ENCODE peak calls at places on chromosome 3, in eight cellular contexts. A is stimulated activated CD8-positive, alpha-beta memory T cell treated with anti-CD3 and anti-CD28 coated beads, Interleukin-2, amount 100 ng/mL, for 48 hours; V is nephron progenitor cell; E is NCI-H524; R is activated naive CD8-positive, alpha-beta T cell treated with anti-CD3 and anti-CD28 coated beads, Interleukin-2, amount 50 U/mL, for 24 hours; Q is brain microvascular endothelial cell; B is SHP77 treated with DMSO at 0.1 percent for 48 hours; F is esophagus squamous epithelium. S is an unnamed sample.
A peak's percentile ranks its signal among the peaks of the same experiment; 100 is the strongest.

GRCh38 chr3:179415377-179415776 is 35.9 kb downstream of the GNB4 start:
- DNase-seq in A (no peak), V (no peak), E (no peak), R (no peak), Q (no peak), B (no peak), F (no peak), S (no peak)

GRCh38 chr3:15099364-15100098 is 583 bp upstream of the RBSN start:
- DNase-seq in A (no peak), V (no peak), E (no peak), R (no peak), Q (no peak), B (no peak), F (no peak), S (no peak)

GRCh38 chr3:194537732-194538247 is 51.0 kb upstream of the ATP13A3 start:
- DNase-seq in A (no peak), V (no peak), E (no peak), R (no peak), Q (peak; percentile 67), B (no peak), F (no peak), S (peak; percentile 32)

GRCh38 chr3:12986986-12987385 is 86.2 kb downstream of the IQSEC1 start:
- DNase-seq in A (no peak), V (peak; percentile 53), E (peak; percentile 45), R (no peak), Q (no peak), B (peak; percentile 6), F (no peak), S (no peak)

GRCh38 chr3:73192036-73192738 is 130.7 kb downstream of the EBLN2 start:
- DNase-seq in A (no peak), V (no peak), E (peak; percentile 12), R (no peak), Q (no peak), B (peak; percentile 13), F (no peak), S (no peak)

GRCh38 chr3:54550216-54550977 is 377.5 kb downstream of the LRTM1 start:
- DNase-seq in A (no peak), V (no peak), E (no peak), R (no peak), Q (no peak), B (no peak), F (no peak), S (no peak)

GRCh38 chr3:130276203-130276803 is 69.2 kb upstream of the COL6A5 start:
- DNase-seq in A (no peak), V (peak; percentile 30), E (no peak), R (peak; percentile 4), Q (peak; percentile 59), B (no peak), F (no peak), S (peak; percentile 20)

GRCh38 chr3:158849747-158850146 is 47.9 kb downstream of the MFSD1 start:
- DNase-seq in A (no peak), V (no peak), E (no peak), R (no peak), Q (no peak), B (no peak), F (no peak), S (no peak)

GRCh38 chr3:22671848-22672247 is 531.3 kb upstream of the UBE2E2 start:
- DNase-seq in A (no peak), V (no peak), E (no peak), R (no peak), Q (no peak), B (no peak), F (no peak), S (no peak)

GRCh38 chr3:172074578-172074977 is 35.2 kb downstream of the FNDC3B start:
- DNase-seq in A (no peak), V (no peak), E (no peak), R (no peak), Q (no peak), B (no peak), F (no peak), S (peak; percentile 14)

GRCh38 chr3:95134693-95135375 is 1072.0 kb downstream of the NSUN3 start:
- DNase-seq in A (no peak), V (no peak), E (no peak), R (no peak), Q (no peak), B (no peak), F (no peak), S (no peak)

GRCh38 chr3:31275038-31275562 is 257.6 kb upstream of the STT3B start:
- DNase-seq in A (no peak), V (no peak), E (no peak), R (no peak), Q (peak; percentile 63), B (no peak), F (no peak), S (no peak)

GRCh38 chr3:16151109-16151508 is 23.4 kb upstream of the GALNT15 start:
- DNase-seq in A (no peak), V (no peak), E (no peak), R (no peak), Q (peak; percentile 91), B (no peak), F (no peak), S (peak; percentile 25)

GRCh38 chr3:50495609-50496423 is 7.6 kb downstream of the CACNA2D2 start:
- DNase-seq in A (no peak), V (no peak), E (no peak), R (no peak), Q (no peak), B (no peak), F (no peak), S (no peak)

GRCh38 chr3:72237679-72238320 is 452.9 kb upstream of the PROK2 start:
- DNase-seq in A (no peak), V (no peak), E (no peak), R (no peak), Q (no peak), B (no peak), F (no peak), S (no peak)

GRCh38 chr3:122533931-122534334 is 19.2 kb upstream of the KPNA1 start:
- DNase-seq in A (no peak), V (no peak), E (no peak), R (peak; percentile 30), Q (peak; percentile 79), B (no peak), F (no peak), S (no peak)

GRCh38 chr3:179410317-179410716 is 41.0 kb downstream of the GNB4 start:
- DNase-seq in A (no peak), V (no peak), E (no peak), R (no peak), Q (peak; percentile 25), B (no peak), F (no peak), S (no peak)

GRCh38 chr3:149003653-149004305 is 12.4 kb downstream of the GYG1 start:
- DNase-seq in A (no peak), V (no peak), E (no peak), R (no peak), Q (no peak), B (peak; percentile 43), F (no peak), S (no peak)

GRCh38 chr3:60178931-60179653 is 1072.2 kb downstream of the FHIT start:
- DNase-seq in A (no peak), V (no peak), E (no peak), R (no peak), Q (no peak), B (no peak), F (no peak), S (no peak)

GRCh38 chr3:47613723-47614122 is 35.1 kb upstream of the CSPG5 start:
- DNase-seq in A (no peak), V (no peak), E (no peak), R (no peak), Q (peak; percentile 17), B (no peak), F (no peak), S (no peak)

GRCh38 chr3:129602730-129603560 is 3.5 kb downstream of the PLXND1 start:
- DNase-seq in A (no peak), V (peak; percentile 73), E (no peak), R (no peak), Q (peak; percentile 93), B (no peak), F (no peak), S (no peak)

GRCh38 chr3:60552581-60552980 is 698.7 kb downstream of the FHIT start:
- DNase-seq in A (no peak), V (no peak), E (no peak), R (no peak), Q (no peak), B (no peak), F (no peak), S (no peak)

GRCh38 chr3:183506674-183507290 is 48.7 kb downstream of the KLHL6 start:
- DNase-seq in A (no peak), V (no peak), E (no peak), R (no peak), Q (no peak), B (no peak), F (no peak), S (no peak)